ENCODE peak calls at places on chromosomes 3 and 15, in six cellular contexts. Z is BJ, E is brain microvascular endothelial cell, W is lower lobe of right lung, A is fibroblast of mammary gland, L is upper lobe of left lung. I is an unnamed sample.

GRCh38 chr15:60392986-60393811 is 4.6 kb downstream of the ANXA2 start:
- DNase-seq in L (no peak), W (no peak), Z (peak), E (peak), A (peak), I (no peak)

GRCh38 chr3:186775999-186776398 is 7.4 kb upstream of the EIF4A2 start:
- DNase-seq in E (no peak), W (no peak), L (no peak), A (no peak), Z (no peak), I (no peak)

GRCh38 chr3:163768048-163768447 is 1310.2 kb downstream of the SI start:
- DNase-seq in L (no peak), W (no peak), Z (no peak), E (no peak), A (no peak), I (no peak)

GRCh38 chr3:130963444-130963843 is 63.2 kb downstream of the ASTE1 start:
- DNase-seq in A (no peak), E (peak), Z (no peak), W (no peak), L (no peak), I (no peak)

GRCh38 chr3:56878046-56878445 is 76.3 kb upstream of the ARHGEF3 start:
- DNase-seq in W (no peak), L (no peak), Z (no peak), E (peak), A (peak), I (no peak)

GRCh38 chr15:100429116-100429728 is 87.4 kb upstream of the ADAMTS17 start:
- DNase-seq in E (no peak), Z (no peak), A (no peak), W (no peak), L (no peak), I (no peak)

GRCh38 chr3:161274691-161275298 is 53.7 kb downstream of the NMD3 start:
- DNase-seq in A (peak), Z (no peak), W (no peak), E (peak), L (no peak), I (no peak)

GRCh38 chr3:97940034-97940433 is 32.2 kb downstream of the RIOX2 start:
- DNase-seq in L (no peak), Z (no peak), W (no peak), E (no peak), A (no peak), I (no peak)

GRCh38 chr15:83973816-83974215 is 261.8 kb upstream of the GOLGA6L4 start:
- DNase-seq in E (no peak), L (no peak), A (peak), W (no peak), Z (no peak), I (no peak)

GRCh38 chr3:5194801-5195509 is 7.4 kb downstream of the EDEM1 start:
- DNase-seq in W (no peak), L (no peak), E (peak), A (peak), Z (peak), I (peak)

GRCh38 chr15:76844096-76844495 is 61.0 kb downstream of the SCAPER start:
- DNase-seq in W (no peak), Z (no peak), L (no peak), E (no peak), A (peak), I (no peak)

GRCh38 chr15:82159922-82160321 is 102.6 kb downstream of the EFL1 start:
- DNase-seq in W (no peak), A (peak), L (no peak), E (peak), Z (peak), I (no peak)

GRCh38 chr3:21644268-21644667 is 106.7 kb downstream of the ZNF385D start:
- DNase-seq in W (no peak), L (no peak), A (no peak), E (no peak), Z (no peak), I (no peak)

GRCh38 chr3:141914311-141914710 is 37.9 kb downstream of the ATP1B3 start:
- DNase-seq in L (no peak), E (no peak), W (no peak), Z (no peak), A (peak), I (no peak)

GRCh38 chr3:140733623-140734022 is 55.8 kb downstream of the TRIM42 start:
- DNase-seq in E (no peak), L (no peak), Z (no peak), W (no peak), A (no peak), I (no peak)

GRCh38 chr15:62809106-62809967 is 233.2 kb upstream of the TPM1 start:
- DNase-seq in W (no peak), Z (peak), A (peak), L (no peak), E (peak), I (no peak)

GRCh38 chr3:24303057-24303754 is 191.4 kb downstream of the THRB start:
- DNase-seq in W (no peak), A (no peak), E (no peak), Z (no peak), L (no peak), I (no peak)

GRCh38 chr3:150521458-150521857 is 24.8 kb downstream of the SERP1 start:
- DNase-seq in E (no peak), Z (no peak), W (no peak), L (no peak), A (peak), I (no peak)

GRCh38 chr3:48592519-48593087 is 2.5 kb downstream of the COL7A1 start:
- DNase-seq in L (peak), E (no peak), A (peak), Z (no peak), W (no peak), I (no peak)

GRCh38 chr3:186931487-186932280 is 1.4 kb downstream of the ST6GAL1 start:
- DNase-seq in L (peak), A (peak), Z (no peak), W (peak), E (peak), I (no peak)

GRCh38 chr3:45984331-45985312 is 11.0 kb downstream of the FYCO1 start:
- DNase-seq in A (peak), L (no peak), E (no peak), W (no peak), Z (no peak), I (no peak)

GRCh38 chr3:197949191-197949766 is 711 bp upstream of the RPL35A start:
- DNase-seq in W (no peak), Z (no peak), L (no peak), A (no peak), E (no peak), I (no peak)

GRCh38 chr3:113573728-113574127 is 41.4 kb downstream of the SIDT1 start:
- DNase-seq in A (no peak), Z (no peak), E (no peak), L (no peak), W (no peak), I (no peak)

GRCh38 chr3:172042136-172042535 is 2.8 kb downstream of the FNDC3B start:
- DNase-seq in Z (no peak), E (peak), L (no peak), A (peak), W (no peak), I (no peak)

GRCh38 chr3:111610189-111610588 is 15.0 kb upstream of the ZBED2 start:
- DNase-seq in L (no peak), W (no peak), A (no peak), E (no peak), Z (no peak), I (no peak)

GRCh38 chr15:96171842-96172241 is 158.7 kb upstream of the NR2F2 start:
- DNase-seq in A (no peak), W (no peak), L (no peak), E (no peak), Z (no peak), I (no peak)

GRCh38 chr15:28262438-28262837 is 59.5 kb downstream of the HERC2 start:
- DNase-seq in Z (no peak), L (no peak), A (no peak), E (no peak), W (no peak), I (no peak)

GRCh38 chr3:146166450-146167222 is 5.7 kb upstream of the PLOD2 start:
- DNase-seq in L (no peak), W (no peak), Z (peak), E (peak), A (peak), I (no peak)

GRCh38 chr15:40909662-40910625 is 15.7 kb downstream of the VPS18 start:
- DNase-seq in A (no peak), Z (peak), E (no peak), L (no peak), W (peak), I (peak)

GRCh38 chr3:72161870-72162617 is 377.1 kb upstream of the PROK2 start:
- DNase-seq in W (no peak), Z (no peak), E (no peak), L (no peak), A (peak), I (no peak)

GRCh38 chr3:133937756-133938601 is 42.3 kb upstream of the RAB6B start:
- DNase-seq in Z (peak), L (no peak), A (peak), E (no peak), W (no peak), I (no peak)

GRCh38 chr3:160928183-160928718 is 172.2 kb downstream of the PPM1L start:
- DNase-seq in Z (no peak), L (no peak), W (no peak), A (no peak), E (no peak), I (no peak)

DNA sequence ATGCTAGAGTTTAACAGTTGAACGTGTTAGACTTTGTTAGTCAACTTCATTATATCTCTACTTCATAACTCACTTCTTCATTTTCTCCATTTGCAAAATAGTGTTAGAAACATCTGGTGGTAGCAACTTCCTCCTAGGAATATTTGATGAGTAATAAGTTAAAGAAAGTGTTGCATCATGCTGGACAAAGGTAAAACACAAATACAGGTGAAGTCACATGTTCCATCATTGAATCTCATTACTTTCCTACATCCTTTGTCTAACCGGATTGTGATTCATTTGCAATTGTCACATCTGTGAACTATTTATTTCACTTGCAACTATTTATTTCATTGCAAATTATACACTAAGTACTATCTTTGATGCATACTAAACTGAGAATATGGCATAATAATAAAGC is 186.5 kb downstream of the TUSC7 start:
- DNase-seq in L (no peak), A (no peak), Z (no peak), E (no peak), W (no peak), I (no peak)
- TF ChIP-seq CTCF in L (no peak), A (no peak), Z (no peak), E (no peak), W (no peak), I (no peak)

DNA sequence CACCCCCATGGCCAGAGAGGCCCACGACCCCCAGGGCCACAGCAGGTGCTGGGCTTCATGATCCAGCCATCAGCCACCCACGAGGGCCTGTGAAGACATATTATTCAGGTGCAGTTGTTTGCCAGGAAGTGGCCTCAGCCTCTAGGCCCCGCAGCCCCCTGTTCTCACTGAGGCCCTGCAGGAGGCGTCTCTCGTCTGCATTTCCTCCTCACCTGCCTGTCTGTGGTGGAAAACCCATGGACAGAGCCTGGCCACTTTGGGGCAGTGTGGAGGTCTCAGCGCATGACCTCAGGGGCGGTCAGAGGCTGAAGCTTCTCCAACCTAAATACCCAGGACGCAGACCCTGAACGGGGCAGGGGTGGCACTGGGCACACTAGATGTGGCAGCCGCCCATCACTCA is 18.6 kb downstream of the UROC1 start:
- DNase-seq in W (no peak), E (no peak), A (no peak), L (no peak), Z (no peak), I (no peak)
- TF ChIP-seq CTCF in W (no peak), E (no peak), A (no peak), L (no peak), Z (no peak), I (no peak)

DNA sequence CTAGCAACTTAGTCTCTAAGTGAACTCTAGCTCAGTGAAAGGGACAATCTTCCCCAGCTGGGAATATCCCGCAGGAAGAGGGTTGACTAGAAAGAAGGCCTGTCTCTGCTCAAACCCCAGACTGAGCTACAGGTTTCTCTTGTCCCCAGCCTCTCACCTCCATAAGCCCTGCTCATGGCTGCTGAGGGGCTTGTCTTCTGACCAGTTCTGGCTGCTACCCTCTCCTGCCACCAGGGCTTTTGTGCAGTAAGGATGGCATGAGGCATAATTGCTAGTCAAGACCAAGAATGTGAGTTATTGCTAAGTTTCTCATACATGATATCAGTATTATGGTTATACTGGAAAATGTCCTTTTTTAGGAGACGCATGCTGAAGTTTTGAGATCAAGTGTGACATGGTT is 21.3 kb downstream of the WDR53 start:
- DNase-seq in A (no peak), L (no peak), E (no peak), Z (no peak), W (no peak), I (no peak)
- TF ChIP-seq CTCF in A (no peak), L (no peak), E (no peak), Z (no peak), W (no peak), I (no peak)

DNA sequence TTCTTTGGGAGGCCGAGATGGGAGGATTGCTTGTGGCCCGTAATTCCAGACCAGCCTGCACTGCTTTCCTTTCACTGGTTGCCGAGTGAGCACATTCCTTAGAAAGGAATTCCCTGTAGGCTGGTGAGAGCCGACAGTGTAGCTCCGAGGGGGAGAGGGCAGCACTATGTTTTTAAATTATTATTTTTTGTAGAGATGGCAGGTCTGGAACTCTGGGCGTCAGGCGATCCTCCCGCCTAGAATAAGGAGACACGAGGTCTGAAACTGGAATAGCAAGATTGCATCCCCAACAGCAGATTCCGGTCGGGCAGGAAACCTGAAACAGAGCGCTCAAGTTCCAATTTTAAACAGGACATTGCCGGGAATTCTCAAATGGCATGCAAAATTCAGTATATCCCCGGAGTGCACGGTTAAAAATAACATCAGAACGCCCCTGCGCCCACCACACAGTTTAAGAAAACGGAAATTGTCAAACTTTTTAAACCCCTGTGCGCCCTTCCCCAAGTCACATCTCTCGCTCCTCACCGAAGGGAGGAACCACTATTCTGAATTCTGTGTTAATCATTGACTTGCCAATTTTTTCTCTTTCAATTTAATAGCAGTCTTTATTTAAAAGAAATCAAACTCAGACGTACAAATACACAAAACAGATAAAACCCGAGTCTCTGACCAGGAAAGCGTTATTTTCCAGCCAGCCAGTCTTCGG is 637 bp upstream of the RNU5B-1 start:
- DNase-seq in E (peak), W (no peak), A (peak), L (no peak), Z (no peak), I (peak)
- TF ChIP-seq CTCF in E (no peak), W (no peak), A (no peak), L (no peak), Z (no peak), I (peak)